ENCODE peak calls at places on chromosomes 3 and 15, in ten cellular contexts. One of them, this sample, is unnamed. For H3K27me3, the result is how much of the 10 kb centered on the place peaks cover.

GRCh38 chr15:75030023-75030413 is 6.6 kb downstream of the PPCDC start:
- DNase-seq in WERI-Rb-1: no peak
- DNase-seq in tibial nerve: no peak
- DNase-seq in heart left ventricle: peak
- DNase-seq in pancreas: no peak
- DNase-seq in fibroblast of lung: peak
- DNase-seq in uterus: peak
- DNase-seq in left ventricle myocardium inferior: no peak
- DNase-seq in psoas muscle: peak
- DNase-seq in spleen: no peak
- DNase-seq in this sample: no peak

GRCh38 chr3:45088543-45088942 is 57.6 kb downstream of the CDCP1 start:
- DNase-seq in WERI-Rb-1: no peak
- DNase-seq in tibial nerve: no peak
- DNase-seq in heart left ventricle: no peak
- DNase-seq in pancreas: peak
- DNase-seq in fibroblast of lung: no peak
- DNase-seq in uterus: no peak
- DNase-seq in left ventricle myocardium inferior: no peak
- DNase-seq in psoas muscle: no peak
- DNase-seq in spleen: no peak
- DNase-seq in this sample: no peak

GRCh38 chr15:40280260-40281056 is 2.4 kb downstream of the ANKRD63 start:
- DNase-seq in WERI-Rb-1: no peak
- DNase-seq in tibial nerve: no peak
- DNase-seq in heart left ventricle: no peak
- DNase-seq in pancreas: no peak
- DNase-seq in fibroblast of lung: no peak
- DNase-seq in uterus: no peak
- DNase-seq in left ventricle myocardium inferior: no peak
- DNase-seq in psoas muscle: no peak
- DNase-seq in spleen: no peak
- DNase-seq in this sample: no peak

GRCh38 chr3:39344746-39345344 is 15.3 kb downstream of the CCR8 start:
- DNase-seq in WERI-Rb-1: no peak
- DNase-seq in tibial nerve: no peak
- DNase-seq in heart left ventricle: no peak
- DNase-seq in pancreas: no peak
- DNase-seq in fibroblast of lung: no peak
- DNase-seq in uterus: no peak
- DNase-seq in left ventricle myocardium inferior: no peak
- DNase-seq in psoas muscle: no peak
- DNase-seq in spleen: no peak
- DNase-seq in this sample: no peak

GRCh38 chr3:107999215-107999775 is 91.5 kb downstream of the CD47 start:
- DNase-seq in WERI-Rb-1: no peak
- DNase-seq in tibial nerve: no peak
- DNase-seq in heart left ventricle: no peak
- DNase-seq in pancreas: no peak
- DNase-seq in fibroblast of lung: no peak
- DNase-seq in uterus: no peak
- DNase-seq in left ventricle myocardium inferior: no peak
- DNase-seq in psoas muscle: no peak
- DNase-seq in spleen: no peak
- DNase-seq in this sample: peak

GRCh38 chr3:45865568-45865955 is 20.8 kb upstream of the CCR9 start:
- DNase-seq in WERI-Rb-1: no peak
- DNase-seq in tibial nerve: no peak
- DNase-seq in heart left ventricle: no peak
- DNase-seq in pancreas: no peak
- DNase-seq in fibroblast of lung: no peak
- DNase-seq in uterus: no peak
- DNase-seq in left ventricle myocardium inferior: no peak
- DNase-seq in psoas muscle: no peak
- DNase-seq in spleen: no peak
- DNase-seq in this sample: no peak

GRCh38 chr3:158771018-158771350 is 30.9 kb upstream of the MFSD1 start:
- DNase-seq in WERI-Rb-1: no peak
- DNase-seq in tibial nerve: no peak
- DNase-seq in heart left ventricle: no peak
- DNase-seq in pancreas: no peak
- DNase-seq in fibroblast of lung: no peak
- DNase-seq in uterus: no peak
- DNase-seq in left ventricle myocardium inferior: no peak
- DNase-seq in psoas muscle: no peak
- DNase-seq in spleen: no peak
- DNase-seq in this sample: no peak

GRCh38 chr3:12471228-12471627 is 13.1 kb upstream of the TSEN2 start:
- DNase-seq in WERI-Rb-1: no peak
- DNase-seq in tibial nerve: no peak
- DNase-seq in heart left ventricle: no peak
- DNase-seq in pancreas: no peak
- DNase-seq in fibroblast of lung: no peak
- DNase-seq in uterus: no peak
- DNase-seq in left ventricle myocardium inferior: no peak
- DNase-seq in psoas muscle: no peak
- DNase-seq in spleen: no peak
- DNase-seq in this sample: no peak

GRCh38 chr3:5187920-5188418 is 462 bp downstream of the EDEM1 start:
- DNase-seq in WERI-Rb-1: peak
- DNase-seq in tibial nerve: no peak
- DNase-seq in heart left ventricle: peak
- DNase-seq in pancreas: peak
- DNase-seq in fibroblast of lung: peak
- DNase-seq in uterus: peak
- DNase-seq in left ventricle myocardium inferior: peak
- DNase-seq in psoas muscle: peak
- DNase-seq in spleen: peak
- DNase-seq in this sample: peak

GRCh38 chr15:60125334-60125733 is 121.2 kb downstream of the FOXB1 start:
- DNase-seq in WERI-Rb-1: no peak
- DNase-seq in tibial nerve: no peak
- DNase-seq in heart left ventricle: no peak
- DNase-seq in pancreas: no peak
- DNase-seq in fibroblast of lung: no peak
- DNase-seq in uterus: no peak
- DNase-seq in left ventricle myocardium inferior: no peak
- DNase-seq in psoas muscle: no peak
- DNase-seq in spleen: no peak
- DNase-seq in this sample: no peak
- H3K27me3 ChIP-seq in WERI-Rb-1: under half
- H3K27me3 ChIP-seq in tibial nerve: under half
- H3K27me3 ChIP-seq in heart left ventricle: under half
- H3K27me3 ChIP-seq in pancreas: under half
- H3K27me3 ChIP-seq in fibroblast of lung: under half
- H3K27me3 ChIP-seq in uterus: under half
- H3K27me3 ChIP-seq in left ventricle myocardium inferior: under half
- H3K27me3 ChIP-seq in psoas muscle: under half
- H3K27me3 ChIP-seq in spleen: under half
- H3K27me3 ChIP-seq in this sample: under half

GRCh38 chr15:86743283-86743903 is 663.7 kb downstream of the AGBL1 start:
- DNase-seq in WERI-Rb-1: peak
- DNase-seq in tibial nerve: no peak
- DNase-seq in heart left ventricle: no peak
- DNase-seq in pancreas: peak
- DNase-seq in fibroblast of lung: no peak
- DNase-seq in uterus: no peak
- DNase-seq in left ventricle myocardium inferior: peak
- DNase-seq in psoas muscle: peak
- DNase-seq in spleen: no peak
- DNase-seq in this sample: no peak
- TF ChIP-seq CTCF in WERI-Rb-1: peak
- TF ChIP-seq CTCF in tibial nerve: no peak
- TF ChIP-seq CTCF in heart left ventricle: peak
- TF ChIP-seq CTCF in pancreas: peak
- TF ChIP-seq CTCF in fibroblast of lung: peak
- TF ChIP-seq CTCF in uterus: no peak
- TF ChIP-seq CTCF in left ventricle myocardium inferior: peak
- TF ChIP-seq CTCF in psoas muscle: peak
- TF ChIP-seq CTCF in spleen: peak
- TF ChIP-seq CTCF in this sample: peak

DNA sequence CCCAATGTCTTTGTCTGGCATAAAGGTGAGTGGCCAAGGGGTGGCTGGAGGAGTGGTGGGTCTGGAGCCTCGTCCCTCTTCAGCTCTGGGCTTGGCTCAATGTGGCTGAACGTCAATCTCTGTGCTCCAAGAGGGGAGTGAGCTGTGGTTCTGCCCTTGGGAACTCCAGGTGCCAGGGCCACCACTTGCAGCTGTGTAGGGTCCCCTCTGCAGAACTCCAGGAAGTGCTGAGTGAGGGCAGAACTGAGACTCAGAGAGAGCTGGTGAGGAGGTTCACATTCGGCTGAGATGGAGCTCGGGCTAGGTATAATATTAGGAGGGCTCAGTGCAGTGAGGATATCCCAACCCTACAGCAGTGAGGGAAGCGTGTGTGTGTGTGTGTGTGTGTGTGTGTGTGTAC is 11.6 kb downstream of the DUOX1 start:
- DNase-seq in WERI-Rb-1: no peak
- DNase-seq in tibial nerve: no peak
- DNase-seq in heart left ventricle: no peak
- DNase-seq in pancreas: no peak
- DNase-seq in fibroblast of lung: no peak
- DNase-seq in uterus: no peak
- DNase-seq in left ventricle myocardium inferior: no peak
- DNase-seq in psoas muscle: no peak
- DNase-seq in spleen: peak
- DNase-seq in this sample: no peak
- H3K27me3 ChIP-seq in WERI-Rb-1: under half
- H3K27me3 ChIP-seq in tibial nerve: under half
- H3K27me3 ChIP-seq in heart left ventricle: under half
- H3K27me3 ChIP-seq in pancreas: under half
- H3K27me3 ChIP-seq in fibroblast of lung: under half
- H3K27me3 ChIP-seq in uterus: under half
- H3K27me3 ChIP-seq in left ventricle myocardium inferior: under half
- H3K27me3 ChIP-seq in psoas muscle: under half
- H3K27me3 ChIP-seq in spleen: under half
- H3K27me3 ChIP-seq in this sample: under half

GRCh38 chr3:188205992-188206416 is 52.0 kb downstream of the LPP start:
- DNase-seq in WERI-Rb-1: peak
- DNase-seq in tibial nerve: no peak
- DNase-seq in heart left ventricle: no peak
- DNase-seq in pancreas: peak
- DNase-seq in fibroblast of lung: no peak
- DNase-seq in uterus: no peak
- DNase-seq in left ventricle myocardium inferior: no peak
- DNase-seq in psoas muscle: no peak
- DNase-seq in spleen: no peak
- DNase-seq in this sample: no peak
- TF ChIP-seq CTCF in WERI-Rb-1: peak
- TF ChIP-seq CTCF in tibial nerve: no peak
- TF ChIP-seq CTCF in heart left ventricle: no peak
- TF ChIP-seq CTCF in pancreas: peak
- TF ChIP-seq CTCF in fibroblast of lung: peak
- TF ChIP-seq CTCF in uterus: no peak
- TF ChIP-seq CTCF in left ventricle myocardium inferior: peak
- TF ChIP-seq CTCF in psoas muscle: no peak
- TF ChIP-seq CTCF in spleen: peak
- TF ChIP-seq CTCF in this sample: no peak

GRCh38 chr15:63887630-63888029 is 53.9 kb upstream of the HERC1 start:
- DNase-seq in WERI-Rb-1: no peak
- DNase-seq in tibial nerve: no peak
- DNase-seq in heart left ventricle: no peak
- DNase-seq in pancreas: no peak
- DNase-seq in fibroblast of lung: no peak
- DNase-seq in uterus: no peak
- DNase-seq in left ventricle myocardium inferior: no peak
- DNase-seq in psoas muscle: no peak
- DNase-seq in spleen: no peak
- DNase-seq in this sample: no peak
- H3K27me3 ChIP-seq in WERI-Rb-1: under half
- H3K27me3 ChIP-seq in tibial nerve: under half
- H3K27me3 ChIP-seq in heart left ventricle: under half
- H3K27me3 ChIP-seq in pancreas: under half
- H3K27me3 ChIP-seq in fibroblast of lung: under half
- H3K27me3 ChIP-seq in uterus: under half
- H3K27me3 ChIP-seq in left ventricle myocardium inferior: under half
- H3K27me3 ChIP-seq in psoas muscle: under half
- H3K27me3 ChIP-seq in spleen: under half
- H3K27me3 ChIP-seq in this sample: under half

GRCh38 chr3:36298188-36298587 is 82.1 kb upstream of the STAC start:
- DNase-seq in WERI-Rb-1: no peak
- DNase-seq in tibial nerve: no peak
- DNase-seq in heart left ventricle: no peak
- DNase-seq in pancreas: no peak
- DNase-seq in fibroblast of lung: no peak
- DNase-seq in uterus: no peak
- DNase-seq in left ventricle myocardium inferior: no peak
- DNase-seq in psoas muscle: no peak
- DNase-seq in spleen: no peak
- DNase-seq in this sample: no peak

GRCh38 chr3:36302110-36302509 is 78.2 kb upstream of the STAC start:
- DNase-seq in WERI-Rb-1: no peak
- DNase-seq in tibial nerve: no peak
- DNase-seq in heart left ventricle: no peak
- DNase-seq in pancreas: no peak
- DNase-seq in fibroblast of lung: no peak
- DNase-seq in uterus: no peak
- DNase-seq in left ventricle myocardium inferior: no peak
- DNase-seq in psoas muscle: no peak
- DNase-seq in spleen: no peak
- DNase-seq in this sample: no peak

GRCh38 chr3:36305929-36306520 is 74.3 kb upstream of the STAC start:
- DNase-seq in WERI-Rb-1: no peak
- DNase-seq in tibial nerve: no peak
- DNase-seq in heart left ventricle: no peak
- DNase-seq in pancreas: no peak
- DNase-seq in fibroblast of lung: no peak
- DNase-seq in uterus: no peak
- DNase-seq in left ventricle myocardium inferior: no peak
- DNase-seq in psoas muscle: no peak
- DNase-seq in spleen: no peak
- DNase-seq in this sample: no peak

GRCh38 chr3:36302626-36303025 is 77.7 kb upstream of the STAC start:
- DNase-seq in WERI-Rb-1: no peak
- DNase-seq in tibial nerve: no peak
- DNase-seq in heart left ventricle: no peak
- DNase-seq in pancreas: no peak
- DNase-seq in fibroblast of lung: no peak
- DNase-seq in uterus: no peak
- DNase-seq in left ventricle myocardium inferior: no peak
- DNase-seq in psoas muscle: no peak
- DNase-seq in spleen: no peak
- DNase-seq in this sample: no peak

GRCh38 chr3:36303286-36303685 is 77.0 kb upstream of the STAC start:
- DNase-seq in WERI-Rb-1: no peak
- DNase-seq in tibial nerve: no peak
- DNase-seq in heart left ventricle: no peak
- DNase-seq in pancreas: no peak
- DNase-seq in fibroblast of lung: no peak
- DNase-seq in uterus: no peak
- DNase-seq in left ventricle myocardium inferior: no peak
- DNase-seq in psoas muscle: no peak
- DNase-seq in spleen: no peak
- DNase-seq in this sample: no peak
- TF ChIP-seq CTCF in WERI-Rb-1: no peak
- TF ChIP-seq CTCF in tibial nerve: no peak
- TF ChIP-seq CTCF in heart left ventricle: no peak
- TF ChIP-seq CTCF in pancreas: no peak
- TF ChIP-seq CTCF in fibroblast of lung: no peak
- TF ChIP-seq CTCF in uterus: no peak
- TF ChIP-seq CTCF in left ventricle myocardium inferior: no peak
- TF ChIP-seq CTCF in psoas muscle: no peak
- TF ChIP-seq CTCF in spleen: no peak
- TF ChIP-seq CTCF in this sample: no peak

GRCh38 chr15:96494530-96494929 is 164.0 kb downstream of the NR2F2 start:
- DNase-seq in WERI-Rb-1: no peak
- DNase-seq in tibial nerve: no peak
- DNase-seq in heart left ventricle: no peak
- DNase-seq in pancreas: no peak
- DNase-seq in fibroblast of lung: no peak
- DNase-seq in uterus: no peak
- DNase-seq in left ventricle myocardium inferior: no peak
- DNase-seq in psoas muscle: no peak
- DNase-seq in spleen: no peak
- DNase-seq in this sample: no peak
- H3K27me3 ChIP-seq in WERI-Rb-1: half or more
- H3K27me3 ChIP-seq in tibial nerve: under half
- H3K27me3 ChIP-seq in heart left ventricle: under half
- H3K27me3 ChIP-seq in pancreas: under half
- H3K27me3 ChIP-seq in fibroblast of lung: under half
- H3K27me3 ChIP-seq in uterus: under half
- H3K27me3 ChIP-seq in left ventricle myocardium inferior: under half
- H3K27me3 ChIP-seq in psoas muscle: under half
- H3K27me3 ChIP-seq in spleen: under half
- H3K27me3 ChIP-seq in this sample: under half

This sample was measured in lower lobe of right lung.